ENCODE peak calls at places on chromosomes 4 and X, in four cellular contexts. S is left ventricle myocardium superior, P is body of pancreas, D is Kasumi-1. Q is an unnamed sample.

GRCh38 chr4:151912626-151913025 is 151.8 kb upstream of the GATB start:
- DNase-seq in D (no peak), P (no peak), S (no peak), Q (no peak)

GRCh38 chr4:6418193-6418755 is 54.1 kb downstream of the PPP2R2C start:
- DNase-seq in P (no peak), D (no peak), S (no peak), Q (no peak)

GRCh38 chr4:39495446-39496208 is 31.6 kb downstream of the UGDH start:
- DNase-seq in S (no peak), P (no peak), D (no peak), Q (no peak)

GRCh38 chr4:183407635-183408463 is 36.6 kb upstream of the CDKN2AIP start:
- DNase-seq in S (no peak), D (no peak), P (no peak), Q (no peak)

GRCh38 chrX:46777971-46778810 is 19.3 kb upstream of the SLC9A7 start:
- DNase-seq in D (no peak), P (no peak), S (no peak), Q (no peak)

GRCh38 chr4:101475246-101475645 is 127.9 kb upstream of the PPP3CA start:
- DNase-seq in D (no peak), P (no peak), S (no peak), Q (no peak)

GRCh38 chr4:120683902-120684540 is 238.5 kb downstream of the PRDM5 start:
- DNase-seq in P (no peak), S (no peak), D (no peak), Q (no peak)

GRCh38 chrX:84729809-84730208 is 227.6 kb upstream of the HDX start:
- DNase-seq in P (peak; percentile 28), D (peak; percentile 1), S (no peak), Q (peak; percentile 11)

GRCh38 chr4:141541851-141542250 is 94.5 kb upstream of the IL15 start:
- DNase-seq in S (no peak), D (no peak), P (no peak), Q (no peak)

GRCh38 chr4:112857461-112857860 is 192.0 kb upstream of the ANK2 start:
- DNase-seq in D (no peak), S (no peak), P (peak; percentile 3), Q (no peak)

GRCh38 chr4:87551361-87551760 is 22.2 kb upstream of the SPARCL1 start:
- DNase-seq in S (no peak), P (no peak), D (no peak), Q (no peak)

GRCh38 chr4:73620115-73620792 is at the start of gene RASSF6:
- DNase-seq in S (peak; percentile 22), P (peak; percentile 92), D (no peak), Q (no peak)

GRCh38 chr4:147610666-147611065 is 6.5 kb upstream of the TMEM184C start:
- DNase-seq in D (no peak), S (no peak), P (no peak), Q (no peak)

GRCh38 chrX:128739539-128739938 is 687.3 kb upstream of the ACTRT1 start:
- DNase-seq in D (no peak), P (no peak), S (no peak), Q (no peak)

GRCh38 chr4:75545526-75545925 is 10.3 kb upstream of the ODAPH start:
- DNase-seq in S (no peak), D (no peak), P (no peak), Q (no peak)

GRCh38 chr4:53520114-53520513 is 71.2 kb downstream of the LNX1 start:
- DNase-seq in S (no peak), D (no peak), P (no peak), Q (no peak)

GRCh38 chrX:103794117-103794516 is 17.5 kb downstream of the PLP1 start:
- DNase-seq in S (no peak), D (no peak), P (no peak), Q (no peak)

GRCh38 chr4:5215321-5215720 is 164.0 kb downstream of the STK32B start:
- DNase-seq in P (no peak), S (no peak), D (no peak), Q (no peak)

GRCh38 chr4:119233750-119234149 is 21.2 kb downstream of the USP53 start:
- DNase-seq in P (no peak), D (peak; percentile 14), S (no peak), Q (peak; percentile 28)

GRCh38 chr4:24274401-24275035 is 309.8 kb downstream of the DHX15 start:
- DNase-seq in P (no peak), D (no peak), S (no peak), Q (no peak)

GRCh38 chr4:108155373-108155772 is 13.4 kb downstream of the LEF1 start:
- DNase-seq in D (no peak), P (no peak), S (no peak), Q (no peak)

GRCh38 chrX:107571296-107571998 is 56.9 kb upstream of the PRPS1 start:
- DNase-seq in P (peak; percentile 5), D (no peak), S (no peak), Q (no peak)

GRCh38 chrX:120446503-120446902 is 22.6 kb downstream of the LAMP2 start:
- DNase-seq in D (no peak), P (no peak), S (no peak), Q (no peak)

GRCh38 chrX:31500920-31501319 is 429.1 kb upstream of the FTHL17 start:
- DNase-seq in P (no peak), S (no peak), D (no peak), Q (peak; percentile 27)

GRCh38 chr4:112562254-112562653 is 46.3 kb upstream of the NEUROG2 start:
- DNase-seq in P (no peak), S (no peak), D (no peak), Q (no peak)

GRCh38 chr4:150173854-150174398 is 95.7 kb downstream of the DCLK2 start:
- DNase-seq in S (no peak), P (no peak), D (peak; percentile 47), Q (no peak)

GRCh38 chrX:134294548-134294947 is 57.6 kb downstream of the CCDC160 start:
- DNase-seq in D (peak; percentile 11), S (no peak), P (no peak), Q (no peak)

GRCh38 chr4:75844151-75844662 is 58.0 kb downstream of the PPEF2 start:
- DNase-seq in P (peak; percentile 28), D (no peak), S (no peak), Q (no peak)